ENCODE peak calls at places on chromosome 4, in five cellular contexts. H, S, Z, J and P are unnamed samples.

GRCh38 chr4:175444512-175444911 is 367.6 kb downstream of the GPM6A start:
- DNase-seq in H (no peak), S (no peak), Z (no peak), J (no peak), P (peak; percentile 90)

GRCh38 chr4:5611656-5612187 is 96.6 kb downstream of the EVC2 start:
- DNase-seq in H (no peak), S (peak; percentile 35), Z (no peak), J (no peak), P (no peak)

GRCh38 chr4:19945501-19945900 is 306.2 kb upstream of the SLIT2 start:
- DNase-seq in H (no peak), S (peak; percentile 10), Z (no peak), J (no peak), P (no peak)

GRCh38 chr4:102344520-102344954 is 745 bp downstream of the SLC39A8 start:
- DNase-seq in H (no peak), S (no peak), Z (peak; percentile 58), J (peak; percentile 69), P (peak; percentile 79)

GRCh38 chr4:147769386-147769785 is 37.5 kb downstream of the ARHGAP10 start:
- DNase-seq in H (no peak), S (no peak), Z (no peak), J (no peak), P (no peak)

GRCh38 chr4:81599646-81600231 is 128.0 kb upstream of the RASGEF1B start:
- DNase-seq in H (no peak), S (no peak), Z (no peak), J (no peak), P (no peak)

GRCh38 chr4:2009651-2010233 is 968 bp upstream of the NELFA start:
- DNase-seq in H (no peak), S (peak; percentile 45), Z (no peak), J (peak; percentile 85), P (peak; percentile 34)

GRCh38 chr4:147447820-147448219 is 33.1 kb upstream of the EDNRA start:
- DNase-seq in H (no peak), S (peak; percentile 19), Z (no peak), J (no peak), P (no peak)

GRCh38 chr4:68388347-68388746 is 38.5 kb upstream of the YTHDC1 start:
- DNase-seq in H (no peak), S (no peak), Z (no peak), J (no peak), P (no peak)

GRCh38 chr4:48804584-48805301 is 24.7 kb upstream of the FRYL start:
- DNase-seq in H (no peak), S (no peak), Z (no peak), J (no peak), P (peak; percentile 36)

GRCh38 chr4:124070688-124071484 is 641.6 kb downstream of the ANKRD50 start:
- DNase-seq in H (no peak), S (peak; percentile 19), Z (no peak), J (no peak), P (peak; percentile 28)

GRCh38 chr4:134708026-134708425 is 506.4 kb upstream of the PABPC4L start:
- DNase-seq in H (no peak), S (no peak), Z (no peak), J (no peak), P (no peak)

GRCh38 chr4:42673084-42673429 is 16.2 kb upstream of the ATP8A1 start:
- DNase-seq in H (no peak), S (no peak), Z (no peak), J (peak; percentile 24), P (peak; percentile 74)

GRCh38 chr4:30714408-30715031 is 5.6 kb upstream of the PCDH7 start:
- DNase-seq in H (no peak), S (peak; percentile 59), Z (peak; percentile 40), J (peak; percentile 72), P (peak; percentile 53)

GRCh38 chr4:71184195-71184781 is 154.5 kb upstream of the SLC4A4 start:
- DNase-seq in H (no peak), S (peak; percentile 75), Z (peak; percentile 46), J (peak; percentile 71), P (peak; percentile 76)

GRCh38 chr4:155807021-155807420 is 48.2 kb downstream of the GUCY1B1 start:
- DNase-seq in H (no peak), S (peak; percentile 79), Z (no peak), J (peak; percentile 26), P (no peak)

GRCh38 chr4:100895572-100896197 is 377.9 kb upstream of the EMCN start:
- DNase-seq in H (no peak), S (no peak), Z (no peak), J (peak; percentile 18), P (no peak)
- H3K4me3 ChIP-seq in H (no peak overlapping the region), S (peak overlapping the region; percentile 28), Z (no peak overlapping the region), J (no peak overlapping the region), P (no peak overlapping the region)

GRCh38 chr4:107379054-107379869 is 340.8 kb downstream of the PAPSS1 start:
- DNase-seq in H (no peak), S (peak; percentile 47), Z (no peak), J (peak; percentile 42), P (peak; percentile 36)

GRCh38 chr4:107380190-107380589 is 339.8 kb downstream of the PAPSS1 start:
- DNase-seq in H (no peak), S (no peak), Z (no peak), J (no peak), P (no peak)

GRCh38 chr4:107376293-107376692 is 340.2 kb upstream of the DKK2 start:
- DNase-seq in H (no peak), S (no peak), Z (no peak), J (no peak), P (no peak)

DNA sequence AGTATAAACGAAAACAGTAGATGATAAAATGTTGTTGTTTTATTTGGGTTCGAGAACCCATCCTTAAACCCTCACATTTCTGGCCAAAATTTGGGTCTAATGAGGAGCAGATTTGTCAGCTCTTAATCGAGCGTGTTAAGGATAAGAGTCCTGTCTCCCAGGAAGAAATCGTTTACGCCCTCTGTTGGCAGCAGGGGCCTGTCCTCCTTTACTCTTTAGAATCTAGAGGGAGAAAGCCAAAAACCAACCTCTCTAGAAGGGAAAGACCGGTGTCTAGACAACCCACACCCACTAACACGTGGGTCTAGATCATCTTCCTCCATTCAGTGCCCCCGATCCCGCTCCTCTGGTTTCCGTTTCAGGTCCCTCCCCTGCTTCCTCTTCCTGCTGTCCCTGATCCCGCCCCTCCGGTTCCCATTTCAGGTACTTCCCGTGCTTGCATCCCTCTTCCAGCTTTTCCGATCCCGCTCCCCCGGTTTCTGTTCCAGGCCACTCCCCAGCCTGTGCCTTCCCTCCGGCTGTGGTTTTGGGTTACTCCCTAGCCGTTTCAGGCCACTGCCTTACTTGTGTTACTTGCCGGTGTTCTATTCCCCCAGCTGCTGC is 339.1 kb downstream of the PAPSS1 start:
- DNase-seq in H (no peak), S (no peak), Z (no peak), J (no peak), P (no peak)
- H4K91ac ChIP-seq in H (no peak overlapping the region), S (no peak overlapping the region), Z (no peak overlapping the region), J (no peak overlapping the region), P (peak overlapping the region; percentile 51)

GRCh38 chr4:85883180-85883579 is 408.2 kb downstream of the ARHGAP24 start:
- DNase-seq in H (no peak), S (no peak), Z (no peak), J (no peak), P (no peak)
- H2BK5ac ChIP-seq in H (no peak overlapping the region), S (no peak overlapping the region), Z (no peak overlapping the region), J (no peak overlapping the region), P (no peak overlapping the region)

DNA sequence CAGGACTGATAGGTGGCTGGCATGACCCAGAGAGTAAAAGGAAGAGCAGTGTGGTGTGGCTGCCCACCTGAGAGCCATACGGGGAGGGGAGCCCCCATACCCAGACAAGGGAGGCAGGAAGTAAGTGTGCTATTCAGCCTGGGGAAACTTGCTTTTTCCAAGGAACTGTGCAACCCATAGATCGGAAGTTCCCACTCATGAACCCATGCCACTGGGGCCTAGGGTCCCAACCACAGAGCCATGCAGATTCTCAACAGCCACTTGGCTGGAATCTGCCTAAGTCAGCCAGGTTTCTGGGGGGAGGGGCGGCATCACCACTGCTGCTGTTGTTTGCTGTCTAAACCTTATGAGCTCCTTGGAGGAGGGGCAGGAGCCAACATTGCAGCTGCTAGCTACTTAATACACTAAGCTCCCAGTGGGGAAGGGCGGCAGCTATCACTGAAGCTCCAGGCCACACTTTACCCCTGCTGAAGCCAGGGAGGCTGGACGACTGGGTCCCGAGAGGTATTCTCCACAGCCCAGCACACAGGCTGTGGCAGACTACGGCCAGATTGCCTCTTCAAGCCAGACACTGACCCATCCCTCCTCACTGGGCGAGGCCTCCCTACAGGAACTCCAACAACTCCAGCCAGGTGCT is 410.4 kb downstream of the INPP4B start:
- DNase-seq in H (peak; percentile 44), S (no peak), Z (peak; percentile 17), J (peak; percentile 8), P (no peak)
- H3K4me3 ChIP-seq in H (no peak overlapping the region), S (no peak overlapping the region), Z (no peak overlapping the region), J (no peak overlapping the region), P (no peak overlapping the region)

DNA sequence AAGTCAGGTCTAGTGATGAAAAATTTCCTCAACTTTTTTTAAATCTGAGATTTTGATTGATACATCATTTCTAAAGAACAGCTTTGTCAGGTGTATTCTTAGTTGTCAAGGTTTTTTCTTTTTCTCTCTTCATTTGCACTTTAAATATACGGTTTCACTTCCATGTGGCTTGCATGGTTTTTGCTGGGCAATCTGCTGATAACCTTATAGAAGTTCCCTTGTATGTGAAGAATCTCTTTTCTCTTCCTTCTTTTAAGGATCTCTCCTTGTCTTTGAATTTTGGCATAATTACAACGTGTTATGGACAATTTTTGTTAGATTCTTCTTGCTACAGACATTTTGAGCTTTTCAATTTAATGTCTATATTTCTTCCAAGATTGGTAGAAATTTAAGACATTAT is 76.4 kb downstream of the ZNF721 start:
- DNase-seq in H (no peak), S (no peak), Z (no peak), J (no peak), P (no peak)
- H4K91ac ChIP-seq in H (no peak overlapping the region), S (no peak overlapping the region), Z (no peak overlapping the region), J (no peak overlapping the region), P (no peak overlapping the region)

GRCh38 chr4:109419679-109420078 is 13.9 kb upstream of the SEC24B start:
- DNase-seq in H (no peak), S (no peak), Z (peak; percentile 14), J (no peak), P (no peak)
- H2BK5ac ChIP-seq in H (peak overlapping the region; percentile 36), S (no peak overlapping the region), Z (no peak overlapping the region), J (no peak overlapping the region), P (no peak overlapping the region)